ENCODE peak calls at places on chromosomes 7 and 10, in nine cellular contexts. A is Jurkat, Clone E6-1; F is anterior cingulate cortex; R is neural progenitor cell; V is Caki2; X is EH; D is NCI-H1092; S is BE2C; P is HT1080. M is an unnamed sample.

GRCh38 chr7:65251851-65252620 is 121.6 kb upstream of the ZNF92 start:
- DNase-seq in A (no peak), F (no peak), R (peak), V (peak), X (peak), D (peak), S (peak), P (peak), M (peak)

GRCh38 chr10:48480397-48481374 is 124.2 kb downstream of the ARHGAP22 start:
- DNase-seq in A (no peak), F (no peak), R (no peak), V (no peak), X (no peak), D (no peak), S (no peak), P (no peak), M (no peak)

GRCh38 chr10:63738410-63738809 is 217.2 kb downstream of the REEP3 start:
- DNase-seq in A (no peak), F (no peak), R (no peak), V (no peak), X (peak), D (no peak), S (no peak), P (peak), M (peak)

GRCh38 chr10:52172581-52172980 is 141.5 kb upstream of the DKK1 start:
- DNase-seq in A (no peak), F (no peak), R (peak), V (no peak), X (peak), D (no peak), S (no peak), P (no peak), M (peak)

GRCh38 chr10:124458874-124459273 is 2.7 kb upstream of the LHPP start:
- DNase-seq in A (no peak), F (no peak), R (no peak), V (no peak), X (no peak), D (no peak), S (no peak), P (no peak), M (no peak)

GRCh38 chr7:45703911-45704682 is 129.9 kb downstream of the ADCY1 start:
- DNase-seq in A (no peak), F (no peak), R (no peak), V (no peak), X (no peak), D (no peak), S (no peak), P (no peak), M (no peak)

GRCh38 chr7:17532861-17533404 is 234.5 kb downstream of the AHR start:
- DNase-seq in A (no peak), F (no peak), R (no peak), V (peak), X (peak), D (no peak), S (no peak), P (peak), M (peak)

GRCh38 chr7:163971-164881 is 28.1 kb upstream of the FAM20C start:
- DNase-seq in A (no peak), F (no peak), R (no peak), V (no peak), X (no peak), D (no peak), S (no peak), P (no peak), M (no peak)

GRCh38 chr10:61842755-61843497 is 58.6 kb upstream of the ARID5B start:
- DNase-seq in A (no peak), F (no peak), R (no peak), V (no peak), X (peak), D (no peak), S (no peak), P (peak), M (peak)

GRCh38 chr10:72276421-72277339 is 3.0 kb downstream of the DDIT4 start:
- DNase-seq in A (no peak), F (no peak), R (no peak), V (peak), X (peak), D (no peak), S (no peak), P (no peak), M (peak)

GRCh38 chr7:17396692-17397091 is 98.2 kb downstream of the AHR start:
- DNase-seq in A (no peak), F (no peak), R (no peak), V (no peak), X (no peak), D (no peak), S (no peak), P (no peak), M (no peak)

GRCh38 chr7:87225696-87226095 is 6.2 kb upstream of the TMEM243 start:
- DNase-seq in A (no peak), F (no peak), R (no peak), V (peak), X (peak), D (no peak), S (no peak), P (peak), M (peak)

GRCh38 chr7:101608772-101609713 is 20.1 kb downstream of the MYL10 start:
- DNase-seq in A (no peak), F (no peak), R (no peak), V (no peak), X (no peak), D (no peak), S (no peak), P (no peak), M (peak)

GRCh38 chr7:73749931-73750776 is 11.6 kb upstream of the ABHD11 start:
- DNase-seq in A (no peak), F (no peak), R (no peak), V (no peak), X (no peak), D (no peak), S (no peak), P (no peak), M (no peak)

GRCh38 chr7:22332481-22332880 is 24.5 kb downstream of the RAPGEF5 start:
- DNase-seq in A (no peak), F (no peak), R (no peak), V (peak), X (no peak), D (no peak), S (no peak), P (peak), M (peak)

GRCh38 chr10:121800146-121800545 is 127.7 kb downstream of the ATE1 start:
- DNase-seq in A (no peak), F (no peak), R (no peak), V (no peak), X (peak), D (no peak), S (no peak), P (no peak), M (no peak)

GRCh38 chr10:15705298-15705697 is 14.4 kb downstream of the ITGA8 start:
- DNase-seq in A (no peak), F (no peak), R (no peak), V (no peak), X (no peak), D (no peak), S (no peak), P (no peak), M (no peak)

GRCh38 chr10:61863981-61864380 is 37.5 kb upstream of the ARID5B start:
- DNase-seq in A (no peak), F (no peak), R (no peak), V (no peak), X (no peak), D (no peak), S (no peak), P (no peak), M (no peak)

GRCh38 chr7:30922596-30922995 is 10.9 kb downstream of the AQP1 start:
- DNase-seq in A (no peak), F (no peak), R (no peak), V (no peak), X (no peak), D (no peak), S (peak), P (no peak), M (no peak)

GRCh38 chr10:101090597-101090996 is 28.8 kb downstream of the KAZALD1 start:
- DNase-seq in A (no peak), F (no peak), R (no peak), V (no peak), X (no peak), D (no peak), S (no peak), P (no peak), M (no peak)

GRCh38 chr7:131726031-131726430 is 169.6 kb upstream of the PODXL start:
- DNase-seq in A (no peak), F (no peak), R (no peak), V (no peak), X (no peak), D (no peak), S (no peak), P (no peak), M (no peak)

GRCh38 chr10:127535802-127536515 is 13.2 kb upstream of the NPS start:
- DNase-seq in A (no peak), F (no peak), R (no peak), V (no peak), X (no peak), D (no peak), S (no peak), P (peak), M (no peak)

GRCh38 chr10:45008524-45009161 is 7.9 kb downstream of the ZNF22 start:
- DNase-seq in A (peak), F (no peak), R (peak), V (peak), X (peak), D (peak), S (peak), P (peak), M (peak)

GRCh38 chr10:412109-412508 is 276.9 kb downstream of the ZMYND11 start:
- DNase-seq in A (no peak), F (no peak), R (no peak), V (no peak), X (no peak), D (no peak), S (no peak), P (no peak), M (no peak)

GRCh38 chr10:125692932-125693847 is 10.2 kb upstream of the TEX36 start:
- DNase-seq in A (no peak), F (no peak), R (no peak), V (no peak), X (peak), D (no peak), S (no peak), P (no peak), M (peak)

GRCh38 chr10:102837230-102837721 is at the start of gene CYP17A1:
- DNase-seq in A (no peak), F (no peak), R (no peak), V (peak), X (no peak), D (no peak), S (peak), P (peak), M (no peak)

GRCh38 chr10:60917331-60918280 is 26.4 kb downstream of the RHOBTB1 start:
- DNase-seq in A (no peak), F (no peak), R (no peak), V (no peak), X (peak), D (no peak), S (no peak), P (no peak), M (peak)

GRCh38 chr7:70316745-70317144 is 718.5 kb downstream of the AUTS2 start:
- DNase-seq in A (no peak), F (no peak), R (no peak), V (no peak), X (no peak), D (no peak), S (no peak), P (peak), M (peak)